ENCODE peak calls at places on chromosomes 4 and X, in seven cellular contexts. One of them, this sample, is unnamed.

GRCh38 chrX:116204947-116205346 is 34.4 kb downstream of the AGTR2 start:
- DNase-seq in SK-N-SH: peak
- DNase-seq in breast epithelium: no peak
- DNase-seq in HCT116: peak
- DNase-seq in H1: no peak
- DNase-seq in GM23338: peak
- DNase-seq in prostate gland: peak
- DNase-seq in this sample: no peak

GRCh38 chr4:155696226-155696625 is 29.6 kb downstream of the GUCY1A1 start:
- DNase-seq in HCT116: no peak
- DNase-seq in prostate gland: no peak
- DNase-seq in GM23338: no peak
- DNase-seq in H1: no peak
- DNase-seq in SK-N-SH: no peak
- DNase-seq in breast epithelium: no peak
- DNase-seq in this sample: no peak

GRCh38 chr4:72076562-72076961 is 44.8 kb downstream of the NPFFR2 start:
- DNase-seq in SK-N-SH: no peak
- DNase-seq in prostate gland: no peak
- DNase-seq in breast epithelium: no peak
- DNase-seq in H1: no peak
- DNase-seq in GM23338: no peak
- DNase-seq in HCT116: no peak
- DNase-seq in this sample: no peak

GRCh38 chrX:112868586-112868985 is 28.0 kb upstream of the AMOT start:
- DNase-seq in GM23338: no peak
- DNase-seq in HCT116: no peak
- DNase-seq in breast epithelium: no peak
- DNase-seq in SK-N-SH: no peak
- DNase-seq in H1: no peak
- DNase-seq in prostate gland: no peak
- DNase-seq in this sample: no peak

GRCh38 chrX:141402897-141403610 is 160.7 kb upstream of the SPANXC start:
- DNase-seq in GM23338: no peak
- DNase-seq in prostate gland: no peak
- DNase-seq in HCT116: no peak
- DNase-seq in H1: no peak
- DNase-seq in breast epithelium: no peak
- DNase-seq in SK-N-SH: no peak
- DNase-seq in this sample: no peak

GRCh38 chrX:82748901-82749505 is 759.1 kb upstream of the POU3F4 start:
- DNase-seq in prostate gland: no peak
- DNase-seq in H1: no peak
- DNase-seq in GM23338: peak
- DNase-seq in SK-N-SH: no peak
- DNase-seq in breast epithelium: no peak
- DNase-seq in HCT116: no peak
- DNase-seq in this sample: no peak

GRCh38 chr4:177047070-177047850 is 254.5 kb upstream of the VEGFC start:
- DNase-seq in breast epithelium: no peak
- DNase-seq in GM23338: peak
- DNase-seq in H1: peak
- DNase-seq in HCT116: peak
- DNase-seq in prostate gland: peak
- DNase-seq in SK-N-SH: peak
- DNase-seq in this sample: peak

GRCh38 chr4:90769251-90769650 is 642.1 kb downstream of the CCSER1 start:
- DNase-seq in HCT116: no peak
- DNase-seq in SK-N-SH: no peak
- DNase-seq in H1: no peak
- DNase-seq in breast epithelium: no peak
- DNase-seq in GM23338: no peak
- DNase-seq in prostate gland: no peak
- DNase-seq in this sample: no peak

GRCh38 chr4:138242076-138242829 is at the start of gene SLC7A11:
- DNase-seq in H1: peak
- DNase-seq in HCT116: peak
- DNase-seq in prostate gland: peak
- DNase-seq in GM23338: peak
- DNase-seq in SK-N-SH: peak
- DNase-seq in breast epithelium: peak
- DNase-seq in this sample: peak

GRCh38 chr4:55437356-55437796 is 41.6 kb downstream of the TMEM165 start:
- DNase-seq in breast epithelium: no peak
- DNase-seq in HCT116: no peak
- DNase-seq in H1: no peak
- DNase-seq in prostate gland: no peak
- DNase-seq in GM23338: no peak
- DNase-seq in SK-N-SH: no peak
- DNase-seq in this sample: no peak

GRCh38 chr4:53541577-53542206 is 49.6 kb downstream of the LNX1 start:
- DNase-seq in SK-N-SH: peak
- DNase-seq in breast epithelium: no peak
- DNase-seq in HCT116: no peak
- DNase-seq in GM23338: no peak
- DNase-seq in prostate gland: no peak
- DNase-seq in H1: no peak
- DNase-seq in this sample: no peak

GRCh38 chr4:3252831-3253641 is 4.1 kb downstream of the MSANTD1 start:
- DNase-seq in HCT116: no peak
- DNase-seq in SK-N-SH: no peak
- DNase-seq in breast epithelium: no peak
- DNase-seq in GM23338: no peak
- DNase-seq in H1: no peak
- DNase-seq in prostate gland: no peak
- DNase-seq in this sample: no peak

GRCh38 chr4:73661646-73662119 is 41.4 kb upstream of the RASSF6 start:
- DNase-seq in H1: no peak
- DNase-seq in SK-N-SH: no peak
- DNase-seq in breast epithelium: no peak
- DNase-seq in HCT116: no peak
- DNase-seq in prostate gland: no peak
- DNase-seq in GM23338: no peak
- DNase-seq in this sample: no peak

GRCh38 chr4:184375027-184375426 is 99.3 kb downstream of the IRF2 start:
- DNase-seq in breast epithelium: no peak
- DNase-seq in prostate gland: no peak
- DNase-seq in GM23338: no peak
- DNase-seq in HCT116: no peak
- DNase-seq in H1: no peak
- DNase-seq in SK-N-SH: no peak
- DNase-seq in this sample: no peak

GRCh38 chr4:93199492-93199891 is 629.1 kb upstream of the ATOH1 start:
- DNase-seq in SK-N-SH: peak
- DNase-seq in H1: no peak
- DNase-seq in HCT116: peak
- DNase-seq in prostate gland: no peak
- DNase-seq in breast epithelium: no peak
- DNase-seq in GM23338: peak
- DNase-seq in this sample: no peak

GRCh38 chr4:122119739-122120138 is 32.4 kb upstream of the BLTP1 start:
- DNase-seq in breast epithelium: no peak
- DNase-seq in SK-N-SH: no peak
- DNase-seq in prostate gland: no peak
- DNase-seq in GM23338: no peak
- DNase-seq in H1: no peak
- DNase-seq in HCT116: no peak
- DNase-seq in this sample: no peak

GRCh38 chr4:152264106-152264505 is 271.8 kb downstream of the FBXW7 start:
- DNase-seq in prostate gland: no peak
- DNase-seq in HCT116: no peak
- DNase-seq in GM23338: no peak
- DNase-seq in H1: no peak
- DNase-seq in SK-N-SH: no peak
- DNase-seq in breast epithelium: no peak
- DNase-seq in this sample: no peak

GRCh38 chr4:92636038-92636825 is 332.5 kb downstream of the GRID2 start:
- DNase-seq in GM23338: no peak
- DNase-seq in HCT116: no peak
- DNase-seq in breast epithelium: no peak
- DNase-seq in H1: no peak
- DNase-seq in SK-N-SH: no peak
- DNase-seq in prostate gland: no peak
- DNase-seq in this sample: no peak

GRCh38 chr4:138831943-138832342 is 183.6 kb upstream of the NOCT start:
- DNase-seq in breast epithelium: no peak
- DNase-seq in HCT116: no peak
- DNase-seq in prostate gland: no peak
- DNase-seq in SK-N-SH: no peak
- DNase-seq in H1: no peak
- DNase-seq in GM23338: no peak
- DNase-seq in this sample: no peak

GRCh38 chr4:176565044-176565443 is 227.7 kb downstream of the VEGFC start:
- DNase-seq in H1: no peak
- DNase-seq in GM23338: no peak
- DNase-seq in breast epithelium: no peak
- DNase-seq in prostate gland: no peak
- DNase-seq in HCT116: no peak
- DNase-seq in SK-N-SH: no peak
- DNase-seq in this sample: no peak

GRCh38 chr4:127219247-127219646 is 413.5 kb upstream of the INTU start:
- DNase-seq in SK-N-SH: no peak
- DNase-seq in GM23338: no peak
- DNase-seq in HCT116: no peak
- DNase-seq in breast epithelium: no peak
- DNase-seq in prostate gland: no peak
- DNase-seq in H1: no peak
- DNase-seq in this sample: no peak

GRCh38 chrX:71532078-71532752 is 689 bp upstream of the OGT start:
- DNase-seq in HCT116: no peak
- DNase-seq in prostate gland: no peak
- DNase-seq in GM23338: no peak
- DNase-seq in breast epithelium: no peak
- DNase-seq in SK-N-SH: no peak
- DNase-seq in H1: no peak
- DNase-seq in this sample: no peak

GRCh38 chr4:110196206-110196870 is 2.1 kb downstream of the ELOVL6 start:
- DNase-seq in breast epithelium: no peak
- DNase-seq in SK-N-SH: peak
- DNase-seq in HCT116: no peak
- DNase-seq in prostate gland: peak
- DNase-seq in H1: peak
- DNase-seq in GM23338: peak
- DNase-seq in this sample: no peak
- H3K27ac ChIP-seq in breast epithelium: peak
- H3K27ac ChIP-seq in SK-N-SH: peak
- H3K27ac ChIP-seq in HCT116: peak
- H3K27ac ChIP-seq in prostate gland: peak
- H3K27ac ChIP-seq in H1: peak
- H3K27ac ChIP-seq in GM23338: peak
- H3K27ac ChIP-seq in this sample: no peak

DNA sequence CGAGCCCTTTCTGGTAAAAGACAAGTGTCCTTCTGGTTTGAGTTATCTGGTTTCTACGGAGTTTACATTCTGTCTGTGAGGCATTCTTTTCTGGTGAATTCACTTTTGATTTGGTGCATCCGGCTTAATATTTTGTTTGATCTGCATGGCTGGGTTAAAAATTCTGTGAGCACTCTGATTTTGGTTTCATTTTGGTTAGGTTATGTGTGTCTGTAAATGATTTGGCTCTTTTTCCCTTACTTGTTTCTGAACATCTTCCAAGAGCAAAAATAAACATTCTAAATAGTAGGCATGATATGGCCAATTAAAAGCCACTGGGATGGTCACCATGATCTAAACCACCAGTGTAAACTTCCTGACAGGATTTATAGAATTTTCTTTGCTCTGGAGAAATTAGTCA is 85.7 kb upstream of the PTPN13 start:
- DNase-seq in H1: no peak
- DNase-seq in HCT116: no peak
- DNase-seq in SK-N-SH: no peak
- DNase-seq in breast epithelium: no peak
- DNase-seq in GM23338: no peak
- DNase-seq in prostate gland: no peak
- DNase-seq in this sample: no peak
- H3K4me3 ChIP-seq in H1: no peak
- H3K4me3 ChIP-seq in HCT116: no peak
- H3K4me3 ChIP-seq in SK-N-SH: peak
- H3K4me3 ChIP-seq in breast epithelium: no peak
- H3K4me3 ChIP-seq in GM23338: no peak
- H3K4me3 ChIP-seq in prostate gland: no peak
- H3K4me3 ChIP-seq in this sample: no peak

GRCh38 chr4:24583451-24584174 is 741 bp downstream of the DHX15 start:
- DNase-seq in SK-N-SH: peak
- DNase-seq in H1: peak
- DNase-seq in HCT116: peak
- DNase-seq in GM23338: peak
- DNase-seq in prostate gland: peak
- DNase-seq in breast epithelium: peak
- DNase-seq in this sample: no peak
- TF ChIP-seq POLR2AphosphoS5 in SK-N-SH: no peak
- TF ChIP-seq POLR2AphosphoS5 in H1: peak
- TF ChIP-seq POLR2AphosphoS5 in HCT116: peak
- TF ChIP-seq POLR2AphosphoS5 in GM23338: no peak
- TF ChIP-seq POLR2AphosphoS5 in prostate gland: peak
- TF ChIP-seq POLR2AphosphoS5 in breast epithelium: no peak
- TF ChIP-seq POLR2AphosphoS5 in this sample: no peak

GRCh38 chr4:165208322-165208652 is 926 bp downstream of the KLHL2 start:
- DNase-seq in HCT116: no peak
- DNase-seq in GM23338: no peak
- DNase-seq in H1: no peak
- DNase-seq in SK-N-SH: no peak
- DNase-seq in breast epithelium: peak
- DNase-seq in prostate gland: no peak
- DNase-seq in this sample: no peak
- H3K27ac ChIP-seq in HCT116: no peak
- H3K27ac ChIP-seq in GM23338: no peak
- H3K27ac ChIP-seq in H1: no peak
- H3K27ac ChIP-seq in SK-N-SH: no peak
- H3K27ac ChIP-seq in breast epithelium: peak
- H3K27ac ChIP-seq in prostate gland: no peak
- H3K27ac ChIP-seq in this sample: peak

GRCh38 chr4:158721680-158722079 is 1.5 kb downstream of the PPID start:
- DNase-seq in breast epithelium: no peak
- DNase-seq in H1: no peak
- DNase-seq in SK-N-SH: no peak
- DNase-seq in HCT116: no peak
- DNase-seq in prostate gland: no peak
- DNase-seq in GM23338: no peak
- DNase-seq in this sample: no peak
- H3K4me3 ChIP-seq in breast epithelium: no peak
- H3K4me3 ChIP-seq in H1: peak
- H3K4me3 ChIP-seq in SK-N-SH: no peak
- H3K4me3 ChIP-seq in HCT116: peak
- H3K4me3 ChIP-seq in prostate gland: no peak
- H3K4me3 ChIP-seq in GM23338: peak
- H3K4me3 ChIP-seq in this sample: no peak

GRCh38 chrX:9530848-9531274 is 66.0 kb downstream of the TBL1X start:
- DNase-seq in H1: peak
- DNase-seq in breast epithelium: no peak
- DNase-seq in HCT116: no peak
- DNase-seq in GM23338: peak
- DNase-seq in prostate gland: peak
- DNase-seq in SK-N-SH: peak
- DNase-seq in this sample: no peak
- TF ChIP-seq POLR2AphosphoS5 in H1: no peak
- TF ChIP-seq POLR2AphosphoS5 in breast epithelium: no peak
- TF ChIP-seq POLR2AphosphoS5 in HCT116: no peak
- TF ChIP-seq POLR2AphosphoS5 in GM23338: no peak
- TF ChIP-seq POLR2AphosphoS5 in prostate gland: no peak
- TF ChIP-seq POLR2AphosphoS5 in SK-N-SH: no peak
- TF ChIP-seq POLR2AphosphoS5 in this sample: no peak

This sample was measured in Panc1.